ENCODE peak calls at places on chromosomes 5 and 9, in nine cellular contexts. A is Peyer's patch; Q is CD8-positive, alpha-beta memory T cell; J is left lung; M is uterus; H is tibial artery; U is CD8-positive, alpha-beta T cell; Y is IMR-90; R is heart left ventricle. S is an unnamed sample. For H3K4me1, the result is how much of the 10 kb centered on the place peaks cover.

GRCh38 chr5:73454379-73455036 is 5.9 kb upstream of the FOXD1 start:
- DNase-seq in Y (peak), M (no peak), H (no peak), J (no peak), Q (peak), U (no peak), A (no peak), R (no peak), S (peak)

GRCh38 chr9:92064711-92065110 is 50.5 kb downstream of the SPTLC1 start:
- DNase-seq in Q (no peak), M (no peak), R (no peak), A (no peak), Y (peak), J (no peak), U (no peak), H (no peak), S (no peak)

GRCh38 chr5:129608350-129608749 is 139.5 kb upstream of the MINAR2 start:
- DNase-seq in R (no peak), H (no peak), J (no peak), M (no peak), Q (no peak), A (no peak), U (no peak), Y (no peak), S (no peak)

GRCh38 chr5:78813906-78814518 is 165.4 kb upstream of the LHFPL2 start:
- DNase-seq in U (no peak), M (no peak), Y (peak), Q (no peak), A (no peak), R (no peak), J (no peak), H (no peak), S (no peak)

GRCh38 chr9:114216081-114216480 is 60.7 kb downstream of the COL27A1 start:
- DNase-seq in Q (no peak), H (peak), J (no peak), U (no peak), Y (peak), A (no peak), M (peak), R (peak), S (no peak)

GRCh38 chr9:127778280-127779135 is at the start of gene SH2D3C:
- DNase-seq in Y (no peak), H (no peak), M (no peak), U (no peak), Q (peak), A (peak), R (peak), J (no peak), S (no peak)

GRCh38 chr5:167899490-167899889 is 392.0 kb upstream of the WWC1 start:
- DNase-seq in R (no peak), U (no peak), J (no peak), A (no peak), H (no peak), Y (peak), M (no peak), Q (no peak), S (no peak)

GRCh38 chr9:73640971-73641370 is 489.3 kb downstream of the ANXA1 start:
- DNase-seq in A (no peak), M (no peak), R (no peak), U (no peak), Q (no peak), H (no peak), Y (no peak), J (no peak), S (no peak)

GRCh38 chr9:3865373-3865772 is 339.6 kb upstream of the RFX3 start:
- DNase-seq in U (no peak), J (no peak), Q (no peak), R (no peak), M (no peak), Y (peak), H (no peak), A (no peak), S (no peak)

GRCh38 chr9:133394687-133395271 is 18.6 kb downstream of the STKLD1 start:
- DNase-seq in U (no peak), A (no peak), Y (no peak), M (no peak), J (no peak), Q (no peak), H (no peak), R (no peak), S (no peak)

GRCh38 chr9:23779220-23779619 is 46.8 kb downstream of the ELAVL2 start:
- DNase-seq in J (no peak), M (no peak), R (no peak), Q (no peak), A (no peak), Y (no peak), H (no peak), U (no peak), S (no peak)

GRCh38 chr9:85703398-85703797 is 38.4 kb downstream of the AGTPBP1 start:
- DNase-seq in Q (no peak), J (no peak), Y (no peak), U (no peak), R (no peak), A (no peak), H (no peak), M (no peak), S (no peak)

GRCh38 chr9:79263666-79264460 is 307.9 kb upstream of the TLE4 start:
- DNase-seq in H (no peak), Y (peak), M (no peak), A (no peak), U (no peak), J (no peak), R (no peak), Q (no peak), S (no peak)

GRCh38 chr9:113509463-113509862 is 45.9 kb downstream of the RGS3 start:
- DNase-seq in R (no peak), Q (no peak), A (no peak), J (no peak), Y (peak), H (no peak), M (no peak), U (no peak), S (no peak)

GRCh38 chr5:115723224-115723623 is 93.2 kb downstream of the CDO1 start:
- DNase-seq in H (no peak), J (no peak), U (no peak), R (no peak), A (no peak), M (no peak), Q (no peak), Y (no peak), S (no peak)

GRCh38 chr5:5978501-5979361 is 399.6 kb downstream of the MED10 start:
- DNase-seq in H (peak), J (no peak), Y (no peak), Q (no peak), U (no peak), A (no peak), R (no peak), M (no peak), S (no peak)

GRCh38 chr9:127336086-127336485 is 60.9 kb upstream of the SLC2A8 start:
- DNase-seq in Y (peak), H (no peak), M (no peak), U (no peak), Q (no peak), R (no peak), J (no peak), A (no peak), S (no peak)

GRCh38 chr5:90000351-90000750 is 409.2 kb downstream of the CETN3 start:
- DNase-seq in A (no peak), R (no peak), H (no peak), Q (no peak), M (no peak), J (no peak), Y (no peak), U (no peak), S (no peak)

GRCh38 chr5:156589104-156589858 is 260.8 kb upstream of the PPP1R2B start:
- DNase-seq in M (no peak), R (no peak), J (no peak), A (no peak), Y (no peak), H (no peak), Q (no peak), U (no peak), S (no peak)

GRCh38 chr5:108528655-108529054 is 146.8 kb upstream of the FBXL17 start:
- DNase-seq in U (no peak), J (no peak), M (no peak), Y (no peak), H (no peak), R (no peak), A (no peak), Q (no peak), S (no peak)

GRCh38 chr9:23768861-23769260 is 57.2 kb downstream of the ELAVL2 start:
- DNase-seq in J (no peak), A (no peak), Q (no peak), Y (no peak), H (no peak), M (no peak), R (no peak), U (no peak), S (no peak)

GRCh38 chr5:172727551-172727950 is 43.4 kb downstream of the DUSP1 start:
- DNase-seq in Y (no peak), R (no peak), A (no peak), U (no peak), H (no peak), M (no peak), J (no peak), Q (no peak), S (no peak)

GRCh38 chr5:141649972-141650371 is 1.2 kb downstream of the FCHSD1 start:
- DNase-seq in Q (no peak), A (no peak), Y (no peak), J (no peak), R (no peak), H (no peak), U (no peak), M (no peak), S (no peak)

GRCh38 chr5:165242701-165243100 is 1737.3 kb downstream of the MAT2B start:
- DNase-seq in U (no peak), J (no peak), R (no peak), H (no peak), Q (no peak), M (no peak), A (no peak), Y (no peak), S (no peak)

DNA sequence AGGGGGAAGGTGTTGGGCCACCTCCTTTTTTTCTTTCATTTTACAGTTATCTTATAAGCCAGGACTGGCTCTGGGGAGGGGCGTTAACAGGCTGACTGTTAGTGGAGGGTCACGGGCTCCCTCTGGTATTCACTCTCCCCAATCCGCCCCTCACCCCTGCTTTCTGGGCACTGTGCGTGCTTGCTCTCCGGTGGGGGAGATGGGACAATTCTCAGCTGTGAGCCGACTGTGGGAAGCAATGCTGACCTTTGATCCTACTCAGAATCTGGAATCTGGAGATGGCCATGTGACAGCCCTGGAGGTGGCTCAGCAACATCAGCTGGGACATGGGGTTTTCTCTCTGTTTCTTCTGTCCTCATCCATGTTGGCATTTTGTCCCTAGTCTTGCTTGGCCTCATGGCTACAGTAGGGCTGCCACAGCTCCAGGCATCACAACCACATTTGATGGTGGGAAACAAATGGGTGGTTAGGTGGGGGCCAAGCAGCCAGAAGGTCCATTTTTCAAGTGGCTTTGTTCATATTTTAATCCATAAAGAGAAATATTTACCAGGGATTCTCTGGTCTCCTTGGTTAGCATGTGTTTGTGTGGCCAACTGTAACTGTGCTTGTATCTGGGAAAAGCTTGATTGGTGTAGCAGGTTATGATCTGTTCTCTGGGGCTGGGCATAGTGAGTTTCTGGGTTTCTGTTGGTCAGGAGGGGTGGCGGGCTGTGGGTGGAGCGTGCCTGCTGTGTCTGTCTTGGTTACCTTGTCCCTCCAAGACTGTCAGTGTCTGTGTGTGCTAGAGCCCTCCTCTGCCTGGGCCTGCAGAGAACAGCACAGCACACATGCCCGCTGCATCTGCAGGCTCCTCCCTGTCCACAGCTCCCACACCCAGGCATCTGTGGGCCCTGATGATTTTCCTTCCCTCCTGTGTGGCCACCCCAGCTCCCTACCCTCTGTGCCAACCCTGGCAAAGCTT is 12.4 kb downstream of the WNK2 start:
- DNase-seq in Q (no peak), M (no peak), J (no peak), U (no peak), R (no peak), H (no peak), A (no peak), Y (no peak), S (peak)
- H3K4me3 ChIP-seq in Q (no peak), M (no peak), J (no peak), U (no peak), R (no peak), H (no peak), A (no peak), Y (no peak), S (no peak)

GRCh38 chr5:149777382-149777781 is 47.3 kb downstream of the PPARGC1B start:
- DNase-seq in A (no peak), R (peak), M (peak), J (no peak), U (no peak), H (no peak), Y (no peak), Q (no peak), S (no peak)

GRCh38 chr5:149781612-149782011 is 51.5 kb downstream of the PPARGC1B start:
- DNase-seq in Y (no peak), H (no peak), R (no peak), M (no peak), J (no peak), A (no peak), U (no peak), Q (no peak), S (peak)

GRCh38 chr5:149779071-149779470 is 49.0 kb downstream of the PPARGC1B start:
- DNase-seq in H (no peak), M (no peak), Q (no peak), A (no peak), U (no peak), R (no peak), Y (no peak), J (no peak), S (no peak)

GRCh38 chr5:149782018-149782899 is 52.1 kb downstream of the PPARGC1B start:
- DNase-seq in Q (no peak), Y (no peak), A (no peak), R (no peak), H (no peak), J (no peak), M (no peak), U (no peak), S (peak)

DNA sequence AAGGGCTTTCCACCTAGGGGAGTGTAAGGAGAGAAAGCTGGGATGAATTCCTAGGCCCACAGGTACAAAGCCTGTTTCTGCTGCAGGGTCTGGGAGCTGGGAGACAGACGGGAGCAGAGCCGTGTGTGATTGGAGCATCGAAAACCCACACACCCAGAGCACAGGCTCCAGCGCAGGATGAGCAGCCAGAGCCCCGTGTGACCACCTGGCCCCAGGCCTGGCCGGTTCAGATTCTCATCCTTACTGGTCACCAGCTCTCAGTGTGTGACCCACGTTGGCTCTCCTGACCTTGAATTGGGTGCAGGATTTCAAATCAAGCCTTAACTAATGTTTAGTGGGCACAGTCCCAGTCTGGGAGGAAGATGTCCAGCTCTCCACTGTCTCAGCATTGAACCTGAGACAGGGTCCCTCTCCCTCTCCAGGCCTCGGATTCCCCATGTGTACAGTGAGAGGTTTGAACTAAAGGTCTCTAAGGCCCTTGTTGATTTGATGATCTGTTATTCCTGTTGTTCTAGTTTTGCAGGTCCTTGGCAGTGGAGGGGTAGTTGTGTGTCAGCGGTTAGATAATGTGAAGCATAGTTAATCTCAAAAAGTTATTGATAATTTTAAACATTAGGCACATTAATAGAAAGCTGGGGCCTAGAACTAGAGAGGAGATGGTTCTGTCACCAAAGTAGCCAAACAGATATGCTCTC is 50.1 kb downstream of the PPARGC1B start:
- DNase-seq in Y (no peak), Q (no peak), H (no peak), R (no peak), J (no peak), U (no peak), M (no peak), A (no peak), S (no peak)
- H3K4me1 ChIP-seq in Y (under half), Q (under half), H (under half), R (half or more), J (under half), U (under half), M (under half), A (under half), S (under half)

GRCh38 chr5:111074244-111074643 is 2.7 kb downstream of the TSLP start:
- DNase-seq in M (no peak), A (no peak), Y (no peak), Q (no peak), U (no peak), R (no peak), H (no peak), J (no peak), S (no peak)
- H3K4me3 ChIP-seq in M (no peak), A (no peak), Y (peak), Q (no peak), U (no peak), R (no peak), H (no peak), J (no peak), S (no peak)

GRCh38 chr5:119284031-119284430 is 71.8 kb upstream of the TNFAIP8 start:
- DNase-seq in A (no peak), U (no peak), J (no peak), M (no peak), Y (no peak), Q (no peak), R (no peak), H (no peak), S (no peak)

GRCh38 chr5:119279093-119279492 is 76.7 kb upstream of the TNFAIP8 start:
- DNase-seq in J (no peak), Y (no peak), Q (no peak), A (no peak), M (no peak), R (no peak), H (no peak), U (no peak), S (no peak)

GRCh38 chr5:119285070-119285916 is 70.5 kb upstream of the TNFAIP8 start:
- DNase-seq in J (no peak), A (no peak), Q (no peak), Y (no peak), M (no peak), U (no peak), R (no peak), H (no peak), S (no peak)

GRCh38 chr5:119280380-119280779 is 75.4 kb upstream of the TNFAIP8 start:
- DNase-seq in Q (no peak), M (no peak), J (no peak), A (no peak), R (no peak), Y (no peak), U (no peak), H (no peak), S (no peak)

DNA sequence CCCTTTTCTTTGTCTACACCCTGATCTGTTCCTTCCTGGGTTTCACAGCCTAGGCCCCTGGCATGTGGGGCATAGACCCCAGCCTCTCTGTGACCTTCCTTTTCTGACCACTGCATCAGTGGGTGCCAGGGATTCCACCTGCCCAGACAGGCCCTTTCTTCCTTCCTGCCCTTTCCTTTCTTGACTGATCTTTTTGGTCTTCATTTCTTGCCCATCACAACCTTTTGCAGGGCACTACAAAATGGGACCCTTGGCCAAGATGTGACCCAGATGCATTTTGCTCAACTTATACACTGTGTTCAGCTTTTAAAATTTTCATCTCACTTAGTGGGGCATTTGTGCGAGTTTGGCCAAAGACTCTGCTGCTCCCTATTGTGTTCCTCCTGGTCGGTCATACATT is 73.2 kb upstream of the TNFAIP8 start:
- DNase-seq in Q (no peak), U (no peak), M (no peak), R (no peak), A (no peak), Y (no peak), J (no peak), H (no peak), S (no peak)
- H3K4me1 ChIP-seq in Q (half or more), U (half or more), M (under half), R (under half), A (under half), Y (under half), J (under half), H (half or more), S (under half)

S was measured in small intestine.